ENCODE peak calls at places on chromosomes 11 and 22, in four cellular contexts. D is CD4-positive, CD25-positive, alpha-beta regulatory T cell; L is adipocyte; U is fibroblast of the aortic adventitia. O is an unnamed sample.

GRCh38 chr11:123318623-123319022 is 111.4 kb upstream of the GRAMD1B start:
- DNase-seq in D (no peak), L (no peak), U (no peak), O (no peak)

GRCh38 chr11:118923721-118924587 is 1.8 kb downstream of the BCL9L start:
- DNase-seq in D (no peak), L (peak), U (no peak), O (no peak)

GRCh38 chr11:83724704-83725114 is 438.5 kb upstream of the CCDC90B start:
- DNase-seq in D (no peak), L (peak), U (peak), O (peak)

GRCh38 chr11:60280412-60280811 is at the start of gene MS4A4A:
- DNase-seq in D (no peak), L (no peak), U (no peak), O (no peak)

GRCh38 chr11:115462004-115462541 is 42.1 kb downstream of the CADM1 start:
- DNase-seq in D (no peak), L (no peak), U (no peak), O (no peak)

GRCh38 chr11:45157247-45158209 is 11.1 kb downstream of the PRDM11 start:
- DNase-seq in D (no peak), L (no peak), U (no peak), O (no peak)

GRCh38 chr11:61654397-61654829 is 25.8 kb upstream of the DAGLA start:
- DNase-seq in D (no peak), L (no peak), U (no peak), O (no peak)

GRCh38 chr11:71140206-71140919 is 112.0 kb downstream of the SHANK2 start:
- DNase-seq in D (no peak), L (no peak), U (no peak), O (no peak)

GRCh38 chr11:8331767-8332166 is 68.1 kb upstream of the LMO1 start:
- DNase-seq in D (no peak), L (no peak), U (no peak), O (no peak)

GRCh38 chr11:134562176-134562575 is 150.1 kb upstream of the B3GAT1 start:
- DNase-seq in D (no peak), L (no peak), U (no peak), O (no peak)

GRCh38 chr11:33531743-33532181 is 168.9 kb downstream of the C11orf91 start:
- DNase-seq in D (no peak), L (peak), U (peak), O (peak)

GRCh38 chr11:2801711-2802388 is 83.7 kb downstream of the CDKN1C start:
- DNase-seq in D (no peak), L (no peak), U (no peak), O (no peak)

GRCh38 chr22:35337932-35338331 is 38.2 kb downstream of the TOM1 start:
- DNase-seq in D (no peak), L (no peak), U (no peak), O (no peak)

GRCh38 chr11:83088965-83089364 is 17.3 kb upstream of the RAB30 start:
- DNase-seq in D (no peak), L (no peak), U (no peak), O (no peak)

GRCh38 chr11:117230286-117230961 is 1.4 kb downstream of the PCSK7 start:
- DNase-seq in D (no peak), L (no peak), U (no peak), O (no peak)

GRCh38 chr11:117229411-117229810 is 2.5 kb downstream of the PCSK7 start:
- DNase-seq in D (no peak), L (no peak), U (no peak), O (no peak)

GRCh38 chr11:117230981-117231636 is 764 bp downstream of the PCSK7 start:
- DNase-seq in D (no peak), L (peak), U (no peak), O (no peak)

GRCh38 chr11:117231637-117232021 is 244 bp downstream of the PCSK7 start:
- DNase-seq in D (no peak), L (no peak), U (no peak), O (no peak)

DNA sequence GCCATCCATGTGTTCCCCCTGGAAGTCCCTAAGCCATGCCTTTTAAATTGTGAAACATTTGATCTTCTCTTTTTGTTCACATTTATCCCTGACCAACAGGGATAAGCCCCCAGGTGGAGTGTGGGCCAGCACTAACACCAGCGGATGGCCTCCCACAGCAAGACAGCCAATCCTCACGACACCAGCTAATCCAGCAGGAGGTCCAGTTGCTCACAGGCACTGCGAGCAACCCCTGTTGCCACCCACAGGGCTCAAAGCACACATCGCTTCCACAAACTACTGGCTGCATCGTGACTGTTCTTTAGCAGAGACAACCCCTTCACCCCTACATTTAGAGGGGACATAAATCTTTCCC is 2.0 kb downstream of the PCSK7 start:
- DNase-seq in D (no peak), L (no peak), U (no peak), O (no peak)
- H3K4me3 ChIP-seq in D (peak), L (peak), U (peak), O (no peak)

GRCh38 chr22:37561209-37562048 is 1.1 kb downstream of the CDC42EP1 start:
- DNase-seq in D (peak), L (peak), U (peak), O (peak)

GRCh38 chr22:37562049-37562784 is 1.9 kb downstream of the CDC42EP1 start:
- DNase-seq in D (no peak), L (no peak), U (no peak), O (no peak)

GRCh38 chr22:37559521-37559900 is 769 bp upstream of the CDC42EP1 start:
- DNase-seq in D (no peak), L (no peak), U (no peak), O (no peak)

GRCh38 chr22:37559901-37560681 is at the start of gene CDC42EP1:
- DNase-seq in D (no peak), L (peak), U (peak), O (peak)

GRCh38 chr22:37560682-37561208 is 465 bp downstream of the CDC42EP1 start:
- DNase-seq in D (no peak), L (peak), U (peak), O (peak)
- H3K4me3 ChIP-seq in D (no peak), L (peak), U (peak), O (peak)

GRCh38 chr11:12746593-12747097 is 72.4 kb downstream of the TEAD1 start:
- DNase-seq in D (no peak), L (peak), U (peak), O (peak)

GRCh38 chr11:12741671-12742216 is 67.5 kb downstream of the TEAD1 start:
- DNase-seq in D (no peak), L (no peak), U (no peak), O (no peak)

GRCh38 chr11:12745787-12746186 is 71.6 kb downstream of the TEAD1 start:
- DNase-seq in D (no peak), L (no peak), U (no peak), O (no peak)

GRCh38 chr11:12743834-12744449 is 69.7 kb downstream of the TEAD1 start:
- DNase-seq in D (no peak), L (no peak), U (no peak), O (no peak)

GRCh38 chr11:12744831-12745502 is 70.7 kb downstream of the TEAD1 start:
- DNase-seq in D (no peak), L (no peak), U (no peak), O (peak)
- H3K4me3 ChIP-seq in D (no peak), L (no peak), U (no peak), O (no peak)

GRCh38 chr11:113528982-113529381 is 53.8 kb upstream of the DRD2 start:
- DNase-seq in D (no peak), L (peak), U (peak), O (no peak)
- H3K4me3 ChIP-seq in D (no peak), L (no peak), U (no peak), O (no peak)